ENCODE peak calls at places on chromosomes 13 and 19, in eight cellular contexts. W is esophagus squamous epithelium, G is heart left ventricle, U is breast epithelium, D is HCT116, M is uterus, F is IMR-90, V is body of pancreas. L is an unnamed sample.

GRCh38 chr19:7877249-7877836 is 3.2 kb upstream of the PRR36 start:
- DNase-seq in W (no peak), G (no peak), U (no peak), D (no peak), M (no peak), F (no peak), V (no peak), L (no peak)

GRCh38 chr13:61128850-61129645 is 286.6 kb downstream of the PCDH20 start:
- DNase-seq in W (no peak), G (no peak), U (no peak), D (no peak), M (no peak), F (no peak), V (no peak), L (no peak)

GRCh38 chr13:87810920-87811344 is 139.8 kb downstream of the SLITRK5 start:
- DNase-seq in W (no peak), G (no peak), U (no peak), D (no peak), M (no peak), F (no peak), V (peak; percentile 5), L (no peak)

GRCh38 chr13:43675577-43675976 is 111.2 kb downstream of the ENOX1 start:
- DNase-seq in W (no peak), G (no peak), U (no peak), D (no peak), M (no peak), F (no peak), V (no peak), L (no peak)

GRCh38 chr13:110015253-110015652 is 228.9 kb upstream of the IRS2 start:
- DNase-seq in W (no peak), G (no peak), U (no peak), D (no peak), M (no peak), F (peak; percentile 43), V (peak; percentile 85), L (peak; percentile 79)

GRCh38 chr13:110448230-110448629 is 113.3 kb downstream of the RAB20 start:
- DNase-seq in W (no peak), G (no peak), U (no peak), D (peak; percentile 43), M (no peak), F (peak; percentile 86), V (no peak), L (no peak)

GRCh38 chr19:41376241-41376997 is at the start of gene TMEM91:
- DNase-seq in W (no peak), G (peak; percentile 58), U (no peak), D (no peak), M (peak; percentile 62), F (no peak), V (peak; percentile 64), L (peak; percentile 48)

GRCh38 chr13:51370116-51370515 is 30.6 kb downstream of the SERPINE3 start:
- DNase-seq in W (no peak), G (no peak), U (no peak), D (no peak), M (no peak), F (peak; percentile 41), V (no peak), L (no peak)

GRCh38 chr13:50626031-50626643 is 217.4 kb downstream of the DLEU7 start:
- DNase-seq in W (no peak), G (no peak), U (no peak), D (no peak), M (no peak), F (no peak), V (no peak), L (no peak)

GRCh38 chr13:25232937-25233515 is 54.3 kb downstream of the MTMR6 start:
- DNase-seq in W (no peak), G (no peak), U (no peak), D (peak; percentile 19), M (no peak), F (peak; percentile 21), V (no peak), L (no peak)

GRCh38 chr19:44499962-44500949 is at the start of gene ZNF180:
- DNase-seq in W (peak; percentile 58), G (peak; percentile 96), U (peak; percentile 96), D (peak; percentile 92), M (peak; percentile 90), F (peak; percentile 90), V (peak; percentile 96), L (peak; percentile 97)

GRCh38 chr13:95233026-95233635 is 68.1 kb downstream of the ABCC4 start:
- DNase-seq in W (no peak), G (no peak), U (no peak), D (no peak), M (no peak), F (no peak), V (no peak), L (no peak)

GRCh38 chr13:44605711-44606110 is 29.6 kb upstream of the TSC22D1 start:
- DNase-seq in W (no peak), G (no peak), U (no peak), D (no peak), M (no peak), F (no peak), V (no peak), L (no peak)

GRCh38 chr13:38763446-38764381 is 76.8 kb downstream of the FREM2 start:
- DNase-seq in W (no peak), G (no peak), U (no peak), D (no peak), M (no peak), F (peak; percentile 33), V (peak; percentile 50), L (no peak)

GRCh38 chr13:106488671-106489070 is 46.8 kb downstream of the EFNB2 start:
- DNase-seq in W (no peak), G (no peak), U (no peak), D (no peak), M (no peak), F (no peak), V (no peak), L (no peak)

GRCh38 chr13:24348797-24349515 is 39.6 kb downstream of the C1QTNF9 start:
- DNase-seq in W (no peak), G (no peak), U (no peak), D (peak; percentile 63), M (no peak), F (no peak), V (peak; percentile 94), L (peak; percentile 88)

GRCh38 chr19:55855160-55855559 is 18.8 kb downstream of the NLRP4 start:
- DNase-seq in W (no peak), G (no peak), U (no peak), D (no peak), M (no peak), F (no peak), V (no peak), L (no peak)

GRCh38 chr19:39993605-39994004 is 3.3 kb upstream of the ZNF546 start:
- DNase-seq in W (no peak), G (no peak), U (no peak), D (no peak), M (no peak), F (no peak), V (no peak), L (no peak)

GRCh38 chr19:18978616-18979015 is 37.6 kb upstream of the HOMER3 start:
- DNase-seq in W (no peak), G (no peak), U (no peak), D (no peak), M (no peak), F (no peak), V (no peak), L (no peak)

GRCh38 chr19:30799854-30800755 is 427.9 kb downstream of the ZNF536 start:
- DNase-seq in W (no peak), G (peak; percentile 49), U (no peak), D (no peak), M (no peak), F (no peak), V (peak; percentile 53), L (peak; percentile 64)

GRCh38 chr13:51833980-51834379 is 11.0 kb downstream of the TMEM272 start:
- DNase-seq in W (no peak), G (no peak), U (no peak), D (no peak), M (no peak), F (no peak), V (no peak), L (no peak)

GRCh38 chr19:4363571-4364304 is 20.4 kb downstream of the MPND start:
- DNase-seq in W (no peak), G (no peak), U (no peak), D (no peak), M (no peak), F (no peak), V (no peak), L (no peak)

GRCh38 chr13:31772231-31772630 is 32.9 kb downstream of the RXFP2 start:
- DNase-seq in W (no peak), G (no peak), U (no peak), D (no peak), M (no peak), F (no peak), V (no peak), L (no peak)

GRCh38 chr19:3613765-3614661 is 7.3 kb upstream of the TBXA2R start:
- DNase-seq in W (no peak), G (no peak), U (no peak), D (no peak), M (no peak), F (no peak), V (no peak), L (no peak)

GRCh38 chr13:41565221-41565620 is 107.9 kb downstream of the RGCC start:
- DNase-seq in W (no peak), G (no peak), U (no peak), D (no peak), M (no peak), F (peak; percentile 97), V (no peak), L (no peak)

GRCh38 chr19:281992-282391 is 9.2 kb downstream of the PLPP2 start:
- DNase-seq in W (no peak), G (no peak), U (no peak), D (no peak), M (no peak), F (no peak), V (no peak), L (no peak)

GRCh38 chr19:46890423-46891170 is 29.8 kb downstream of the ARHGAP35 start:
- DNase-seq in W (no peak), G (no peak), U (no peak), D (no peak), M (no peak), F (peak; percentile 92), V (peak; percentile 13), L (no peak)

GRCh38 chr13:83150616-83151307 is 731.5 kb downstream of the SLITRK1 start:
- DNase-seq in W (no peak), G (no peak), U (no peak), D (no peak), M (no peak), F (no peak), V (no peak), L (no peak)
- TF ChIP-seq CTCF in W (no peak), G (no peak), U (no peak), D (no peak), M (no peak), F (no peak), V (no peak), L (no peak)

GRCh38 chr19:12092065-12092867 is 27.7 kb downstream of the ZNF844 start:
- DNase-seq in W (peak; percentile 8), G (peak; percentile 89), U (peak; percentile 89), D (no peak), M (peak; percentile 76), F (peak; percentile 86), V (peak; percentile 87), L (peak; percentile 83)
- TF ChIP-seq POLR2A in W (peak; percentile 26), G (peak; percentile 63), U (no peak), D (no peak), M (no peak), F (no peak), V (peak; percentile 41), L (no peak)

GRCh38 chr13:101730420-101731000 is 278.0 kb downstream of the ITGBL1 start:
- DNase-seq in W (no peak), G (no peak), U (no peak), D (no peak), M (no peak), F (no peak), V (peak; percentile 11), L (no peak)
- H3K27me3 ChIP-seq in W (no peaks in the 10 kb centered on the region), G (no peaks in the 10 kb centered on the region), U (no peaks in the 10 kb centered on the region), D (no peaks in the 10 kb centered on the region), M (no peaks in the 10 kb centered on the region), F (no peaks in the 10 kb centered on the region), V (no peaks in the 10 kb centered on the region), L (no peaks in the 10 kb centered on the region)

GRCh38 chr19:1478934-1479707 is at the start of gene C19orf25:
- DNase-seq in W (peak; percentile 56), G (peak; percentile 94), U (peak; percentile 95), D (peak; percentile 86), M (peak; percentile 92), F (peak; percentile 89), V (peak; percentile 94), L (peak; percentile 96)
- TF ChIP-seq CTCF in W (peak; percentile 28), G (no peak), U (no peak), D (no peak), M (peak; percentile 19), F (no peak), V (no peak), L (no peak)